ENCODE peak calls at places on chromosomes 6 and 20, in eight cellular contexts. One of them, this sample, is unnamed.
A peak's percentile ranks its signal among the peaks of the same experiment; 100 is the strongest.

GRCh38 chr6:169666441-169666840 is 35.4 kb downstream of the WDR27 start:
- DNase-seq in ovary: no peak
- DNase-seq in heart left ventricle: no peak
- DNase-seq in A549: no peak
- DNase-seq in IMR-90: no peak
- DNase-seq in adrenal gland: no peak
- DNase-seq in sigmoid colon: no peak
- DNase-seq in GM12878: no peak
- DNase-seq in this sample: no peak

GRCh38 chr6:147712841-147713240 is 204.4 kb downstream of the SAMD5 start:
- DNase-seq in adrenal gland: no peak
- DNase-seq in IMR-90: peak; percentile 40
- DNase-seq in ovary: no peak
- DNase-seq in heart left ventricle: no peak
- DNase-seq in A549: no peak
- DNase-seq in GM12878: no peak
- DNase-seq in sigmoid colon: no peak
- DNase-seq in this sample: no peak

GRCh38 chr6:108277831-108278230 is 17.0 kb upstream of the SNX3 start:
- DNase-seq in heart left ventricle: no peak
- DNase-seq in sigmoid colon: no peak
- DNase-seq in IMR-90: no peak
- DNase-seq in GM12878: no peak
- DNase-seq in A549: no peak
- DNase-seq in adrenal gland: no peak
- DNase-seq in ovary: no peak
- DNase-seq in this sample: no peak

GRCh38 chr6:152380993-152381898 is 255.9 kb downstream of the SYNE1 start:
- DNase-seq in sigmoid colon: peak; percentile 95
- DNase-seq in A549: peak; percentile 89
- DNase-seq in ovary: peak; percentile 79
- DNase-seq in adrenal gland: peak; percentile 83
- DNase-seq in heart left ventricle: peak; percentile 89
- DNase-seq in IMR-90: peak; percentile 97
- DNase-seq in GM12878: no peak
- DNase-seq in this sample: no peak

GRCh38 chr6:52089758-52090348 is 2.4 kb upstream of the PKHD1 start:
- DNase-seq in GM12878: no peak
- DNase-seq in A549: no peak
- DNase-seq in adrenal gland: no peak
- DNase-seq in sigmoid colon: no peak
- DNase-seq in ovary: no peak
- DNase-seq in IMR-90: no peak
- DNase-seq in heart left ventricle: no peak
- DNase-seq in this sample: no peak

GRCh38 chr6:115733426-115733825 is 327.3 kb downstream of the FRK start:
- DNase-seq in ovary: no peak
- DNase-seq in IMR-90: no peak
- DNase-seq in heart left ventricle: no peak
- DNase-seq in sigmoid colon: no peak
- DNase-seq in GM12878: no peak
- DNase-seq in A549: no peak
- DNase-seq in adrenal gland: no peak
- DNase-seq in this sample: no peak

GRCh38 chr6:16436550-16436949 is 198.2 kb downstream of the GMPR start:
- DNase-seq in GM12878: no peak
- DNase-seq in heart left ventricle: no peak
- DNase-seq in adrenal gland: no peak
- DNase-seq in IMR-90: no peak
- DNase-seq in sigmoid colon: no peak
- DNase-seq in ovary: no peak
- DNase-seq in A549: no peak
- DNase-seq in this sample: no peak

GRCh38 chr6:30725713-30726505 is 5.8 kb downstream of the TUBB start:
- DNase-seq in ovary: no peak
- DNase-seq in adrenal gland: no peak
- DNase-seq in GM12878: no peak
- DNase-seq in sigmoid colon: no peak
- DNase-seq in A549: peak; percentile 36
- DNase-seq in IMR-90: peak; percentile 68
- DNase-seq in heart left ventricle: no peak
- DNase-seq in this sample: no peak

GRCh38 chr6:117508450-117508971 is 26.0 kb downstream of the DCBLD1 start:
- DNase-seq in adrenal gland: no peak
- DNase-seq in A549: no peak
- DNase-seq in IMR-90: no peak
- DNase-seq in GM12878: no peak
- DNase-seq in sigmoid colon: no peak
- DNase-seq in ovary: no peak
- DNase-seq in heart left ventricle: no peak
- DNase-seq in this sample: no peak

GRCh38 chr6:52735071-52735470 is 28.2 kb downstream of the GSTA2 start:
- DNase-seq in A549: no peak
- DNase-seq in heart left ventricle: no peak
- DNase-seq in adrenal gland: no peak
- DNase-seq in ovary: no peak
- DNase-seq in IMR-90: no peak
- DNase-seq in sigmoid colon: no peak
- DNase-seq in GM12878: no peak
- DNase-seq in this sample: no peak

GRCh38 chr6:11918021-11918738 is 93.9 kb upstream of the HIVEP1 start:
- DNase-seq in ovary: no peak
- DNase-seq in sigmoid colon: no peak
- DNase-seq in A549: no peak
- DNase-seq in IMR-90: peak; percentile 82
- DNase-seq in GM12878: no peak
- DNase-seq in adrenal gland: no peak
- DNase-seq in heart left ventricle: no peak
- DNase-seq in this sample: no peak

GRCh38 chr6:157198425-157199279 is 124.7 kb downstream of the TMEM242 start:
- DNase-seq in GM12878: no peak
- DNase-seq in sigmoid colon: peak; percentile 82
- DNase-seq in ovary: peak; percentile 44
- DNase-seq in IMR-90: peak; percentile 13
- DNase-seq in adrenal gland: peak; percentile 76
- DNase-seq in heart left ventricle: peak; percentile 86
- DNase-seq in A549: no peak
- DNase-seq in this sample: no peak

GRCh38 chr6:31087494-31088089 is 24.8 kb downstream of the C6orf15 start:
- DNase-seq in sigmoid colon: peak; percentile 89
- DNase-seq in heart left ventricle: peak; percentile 86
- DNase-seq in IMR-90: peak; percentile 86
- DNase-seq in A549: peak; percentile 76
- DNase-seq in ovary: peak; percentile 82
- DNase-seq in GM12878: peak; percentile 25
- DNase-seq in adrenal gland: peak; percentile 91
- DNase-seq in this sample: no peak

GRCh38 chr6:141077355-141078333 is 1055.1 kb upstream of the GJE1 start:
- DNase-seq in adrenal gland: no peak
- DNase-seq in ovary: no peak
- DNase-seq in sigmoid colon: no peak
- DNase-seq in A549: peak; percentile 43
- DNase-seq in IMR-90: no peak
- DNase-seq in heart left ventricle: no peak
- DNase-seq in GM12878: no peak
- DNase-seq in this sample: no peak

GRCh38 chr6:153038378-153038777 is 35.9 kb upstream of the MTRF1L start:
- DNase-seq in ovary: no peak
- DNase-seq in IMR-90: peak; percentile 84
- DNase-seq in GM12878: no peak
- DNase-seq in sigmoid colon: no peak
- DNase-seq in heart left ventricle: no peak
- DNase-seq in adrenal gland: no peak
- DNase-seq in A549: no peak
- DNase-seq in this sample: no peak

GRCh38 chr20:57632286-57632685 is 12.1 kb upstream of the ZBP1 start:
- DNase-seq in adrenal gland: no peak
- DNase-seq in IMR-90: no peak
- DNase-seq in ovary: no peak
- DNase-seq in GM12878: no peak
- DNase-seq in heart left ventricle: no peak
- DNase-seq in A549: no peak
- DNase-seq in sigmoid colon: no peak
- DNase-seq in this sample: no peak

DNA sequence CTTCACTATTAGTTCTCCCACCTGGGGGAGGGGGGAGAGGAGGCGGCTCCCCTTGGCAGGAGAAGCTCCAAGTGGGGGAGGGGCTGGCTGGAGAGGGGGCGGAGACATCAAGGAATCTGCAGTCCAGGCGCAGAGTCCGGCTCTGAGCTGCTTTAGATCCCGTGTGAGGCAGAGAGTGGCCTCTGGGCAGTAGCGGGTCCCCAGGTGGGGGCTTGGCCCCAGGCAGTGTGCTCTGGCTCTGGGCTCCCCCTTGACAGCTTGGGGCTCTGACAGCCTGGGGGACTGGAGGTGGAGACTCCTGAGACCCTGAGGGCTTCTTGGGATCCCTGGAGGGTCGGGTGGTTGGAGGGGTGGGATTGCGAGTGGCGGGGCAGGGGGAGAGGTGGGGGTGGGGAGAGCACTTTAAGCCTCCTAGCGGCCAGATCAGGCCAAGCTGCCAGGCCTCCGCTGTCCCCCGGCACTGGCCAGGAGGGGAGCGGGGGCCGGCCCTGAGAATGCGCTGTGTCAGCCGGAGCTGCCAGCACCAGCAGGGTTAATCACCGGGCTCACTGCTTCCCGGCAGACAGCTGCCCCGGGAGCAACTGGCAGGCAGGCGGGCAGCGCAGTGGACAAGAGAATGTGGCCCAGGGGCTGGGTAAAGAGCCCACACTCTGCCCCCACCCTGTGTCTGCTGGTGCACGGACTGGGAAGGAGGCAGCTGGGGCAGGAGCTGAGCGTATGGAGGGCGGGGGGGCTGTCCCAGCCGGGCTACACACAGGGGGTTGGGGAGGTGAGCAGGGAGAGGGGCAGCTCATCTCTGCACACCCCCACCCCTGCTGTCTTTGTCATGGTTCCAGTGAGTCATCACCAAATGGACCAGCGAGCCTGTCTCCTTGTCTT is 1.8 kb upstream of the LAMA5 start:
- DNase-seq in IMR-90: peak; percentile 50
- DNase-seq in ovary: no peak
- DNase-seq in GM12878: no peak
- DNase-seq in adrenal gland: peak; percentile 89
- DNase-seq in sigmoid colon: peak; percentile 91
- DNase-seq in A549: peak; percentile 89
- DNase-seq in heart left ventricle: peak; percentile 48
- DNase-seq in this sample: no peak
- TF ChIP-seq CTCF in IMR-90: peak; percentile 43
- TF ChIP-seq CTCF in ovary: no peak
- TF ChIP-seq CTCF in GM12878: peak; percentile 15
- TF ChIP-seq CTCF in adrenal gland: no peak
- TF ChIP-seq CTCF in sigmoid colon: peak; percentile 36
- TF ChIP-seq CTCF in A549: peak; percentile 29
- TF ChIP-seq CTCF in heart left ventricle: peak; percentile 27
- TF ChIP-seq CTCF in this sample: no peak

DNA sequence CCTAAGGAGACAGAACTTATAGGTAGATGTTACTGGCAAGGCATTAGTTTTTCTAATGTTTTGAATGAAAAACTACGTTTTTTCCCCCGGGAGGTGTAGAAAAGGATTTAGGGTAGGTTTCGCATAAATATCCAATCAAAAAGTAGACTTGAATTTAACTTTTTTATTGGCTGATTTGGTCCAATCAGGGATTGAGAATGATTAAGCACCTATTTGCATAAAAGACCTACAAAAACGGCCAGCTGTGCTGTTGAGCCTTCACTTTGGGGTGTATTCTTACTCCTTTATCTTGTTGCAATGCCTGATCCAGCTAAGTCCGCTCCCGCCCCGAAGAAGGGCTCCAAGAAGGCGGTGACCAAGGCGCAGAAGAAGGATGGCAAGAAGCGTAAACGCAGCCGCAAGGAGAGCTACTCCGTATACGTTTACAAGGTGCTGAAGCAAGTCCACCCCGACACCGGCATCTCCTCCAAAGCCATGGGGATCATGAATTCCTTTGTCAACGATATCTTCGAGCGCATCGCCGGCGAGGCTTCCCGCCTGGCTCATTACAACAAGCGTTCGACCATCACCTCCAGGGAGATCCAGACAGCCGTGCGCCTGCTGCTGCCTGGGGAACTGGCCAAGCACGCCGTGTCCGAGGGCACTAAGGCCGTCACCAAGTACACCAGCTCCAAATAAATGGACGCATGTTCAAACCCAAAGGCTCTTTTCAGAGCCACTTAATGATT is 113.5 kb upstream of the BTN3A2 start:
- DNase-seq in sigmoid colon: no peak
- DNase-seq in heart left ventricle: peak; percentile 38
- DNase-seq in ovary: no peak
- DNase-seq in A549: no peak
- DNase-seq in IMR-90: peak; percentile 95
- DNase-seq in adrenal gland: peak; percentile 46
- DNase-seq in GM12878: peak; percentile 98
- DNase-seq in this sample: no peak
- TF ChIP-seq POLR2A in sigmoid colon: peak; percentile 78
- TF ChIP-seq POLR2A in heart left ventricle: peak; percentile 27
- TF ChIP-seq POLR2A in ovary: no peak
- TF ChIP-seq POLR2A in A549: no peak
- TF ChIP-seq POLR2A in IMR-90: peak; percentile 93
- TF ChIP-seq POLR2A in adrenal gland: peak; percentile 61
- TF ChIP-seq POLR2A in GM12878: peak; percentile 95
- TF ChIP-seq POLR2A in this sample: no peak

GRCh38 chr20:48681201-48681881 is 146.5 kb downstream of the PREX1 start:
- DNase-seq in sigmoid colon: no peak
- DNase-seq in heart left ventricle: no peak
- DNase-seq in ovary: no peak
- DNase-seq in GM12878: no peak
- DNase-seq in adrenal gland: no peak
- DNase-seq in A549: no peak
- DNase-seq in IMR-90: no peak
- DNase-seq in this sample: no peak
- H3K4me1 ChIP-seq in sigmoid colon: peaks cover 36% of the 10 kb centered on the region
- H3K4me1 ChIP-seq in heart left ventricle: peaks cover 46% of the 10 kb centered on the region
- H3K4me1 ChIP-seq in ovary: peaks cover 9% of the 10 kb centered on the region
- H3K4me1 ChIP-seq in GM12878: no peaks in the 10 kb centered on the region
- H3K4me1 ChIP-seq in adrenal gland: peaks cover 31% of the 10 kb centered on the region
- H3K4me1 ChIP-seq in A549: peaks cover 2% of the 10 kb centered on the region
- H3K4me1 ChIP-seq in IMR-90: peaks cover 13% of the 10 kb centered on the region
- H3K4me1 ChIP-seq in this sample: peaks cover 39% of the 10 kb centered on the region

GRCh38 chr6:44221961-44222335 is 1.4 kb upstream of the SLC29A1 start:
- DNase-seq in sigmoid colon: no peak
- DNase-seq in adrenal gland: no peak
- DNase-seq in GM12878: no peak
- DNase-seq in IMR-90: no peak
- DNase-seq in heart left ventricle: no peak
- DNase-seq in A549: no peak
- DNase-seq in ovary: no peak
- DNase-seq in this sample: no peak

GRCh38 chr6:44219053-44219814 is 2.5 kb downstream of the MYMX start:
- DNase-seq in GM12878: no peak
- DNase-seq in heart left ventricle: peak; percentile 93
- DNase-seq in ovary: peak; percentile 85
- DNase-seq in sigmoid colon: peak; percentile 95
- DNase-seq in A549: peak; percentile 57
- DNase-seq in IMR-90: peak; percentile 55
- DNase-seq in adrenal gland: peak; percentile 91
- DNase-seq in this sample: no peak

GRCh38 chr6:44220913-44221290 is 2.5 kb upstream of the SLC29A1 start:
- DNase-seq in ovary: no peak
- DNase-seq in sigmoid colon: no peak
- DNase-seq in heart left ventricle: no peak
- DNase-seq in adrenal gland: no peak
- DNase-seq in A549: no peak
- DNase-seq in GM12878: no peak
- DNase-seq in IMR-90: no peak
- DNase-seq in this sample: no peak

GRCh38 chr6:44221291-44221960 is 2.0 kb upstream of the SLC29A1 start:
- DNase-seq in IMR-90: peak; percentile 62
- DNase-seq in heart left ventricle: peak; percentile 95
- DNase-seq in GM12878: no peak
- DNase-seq in ovary: peak; percentile 84
- DNase-seq in adrenal gland: peak; percentile 96
- DNase-seq in sigmoid colon: peak; percentile 98
- DNase-seq in A549: peak; percentile 87
- DNase-seq in this sample: peak; percentile 95

GRCh38 chr6:44219815-44220784 is 3.3 kb upstream of the SLC29A1 start:
- DNase-seq in A549: no peak
- DNase-seq in ovary: no peak
- DNase-seq in sigmoid colon: no peak
- DNase-seq in adrenal gland: no peak
- DNase-seq in IMR-90: no peak
- DNase-seq in GM12878: no peak
- DNase-seq in heart left ventricle: no peak
- DNase-seq in this sample: no peak
- TF ChIP-seq CTCF in A549: no peak
- TF ChIP-seq CTCF in ovary: no peak
- TF ChIP-seq CTCF in sigmoid colon: no peak
- TF ChIP-seq CTCF in adrenal gland: no peak
- TF ChIP-seq CTCF in IMR-90: no peak
- TF ChIP-seq CTCF in GM12878: no peak
- TF ChIP-seq CTCF in heart left ventricle: no peak
- TF ChIP-seq CTCF in this sample: no peak